ENCODE peak calls at places on chromosomes 16 and 17, in eight cellular contexts. L is HCT116, A is HepG2, E is GM23248, P is mesendoderm, W is neural progenitor cell, F is IMR-90, Y is H9. M is an unnamed sample.

GRCh38 chr16:88013766-88014165 is 62.5 kb downstream of the BANP start:
- DNase-seq in P (no peak), W (no peak), F (no peak), L (no peak), E (no peak), A (no peak), Y (no peak), M (no peak)

GRCh38 chr16:67454104-67454503 is 23.2 kb downstream of the HSD11B2 start:
- DNase-seq in W (no peak), F (no peak), A (no peak), Y (no peak), E (no peak), L (no peak), P (no peak), M (no peak)

GRCh38 chr17:70365098-70365583 is 195.8 kb downstream of the KCNJ2 start:
- DNase-seq in A (no peak), P (peak), L (no peak), F (peak), E (peak), W (no peak), Y (no peak), M (no peak)

GRCh38 chr17:11997147-11997971 is at the start of gene ZNF18:
- DNase-seq in E (peak), Y (peak), P (peak), W (peak), F (peak), A (peak), L (peak), M (peak)

GRCh38 chr16:48831081-48831722 is 221.2 kb upstream of the N4BP1 start:
- DNase-seq in W (peak), P (peak), Y (peak), F (no peak), E (no peak), L (peak), A (peak), M (peak)

GRCh38 chr17:45895304-45895968 is 1.1 kb downstream of the MAPT start:
- DNase-seq in P (peak), F (no peak), L (no peak), Y (peak), E (peak), A (no peak), W (peak), M (peak)

GRCh38 chr17:11380761-11381160 is 139.7 kb downstream of the SHISA6 start:
- DNase-seq in F (no peak), A (no peak), E (no peak), L (no peak), W (no peak), P (no peak), Y (no peak), M (no peak)

GRCh38 chr17:40450175-40450574 is 6.9 kb downstream of the IGFBP4 start:
- DNase-seq in F (peak), E (peak), L (peak), A (peak), P (peak), W (peak), Y (peak), M (peak)

GRCh38 chr17:83061586-83061985 is 17.8 kb upstream of the METRNL start:
- DNase-seq in P (no peak), W (no peak), Y (no peak), E (no peak), F (no peak), L (no peak), A (no peak), M (peak)

GRCh38 chr17:40086150-40087044 is 14.0 kb downstream of the NR1D1 start:
- DNase-seq in P (peak), Y (peak), W (peak), A (peak), L (no peak), F (no peak), E (peak), M (peak)

GRCh38 chr17:63685021-63685420 is 14.9 kb downstream of the LIMD2 start:
- DNase-seq in A (no peak), E (peak), P (no peak), W (no peak), F (no peak), Y (no peak), L (no peak), M (no peak)

GRCh38 chr17:3594056-3594810 is 15.0 kb downstream of the TRPV1 start:
- DNase-seq in W (no peak), Y (no peak), A (no peak), P (peak), E (no peak), F (peak), L (no peak), M (peak)

GRCh38 chr16:35754391-35755369 is 2295.3 kb downstream of the TP53TG3F start:
- DNase-seq in L (no peak), F (no peak), E (no peak), P (no peak), W (no peak), A (no peak), Y (no peak), M (no peak)

GRCh38 chr17:73976676-73977521 is 226.6 kb upstream of the RPL38 start:
- DNase-seq in W (no peak), Y (no peak), L (no peak), E (peak), P (peak), A (no peak), F (no peak), M (no peak)

GRCh38 chr16:1293921-1294656 is 15.3 kb upstream of the UBE2I start:
- DNase-seq in W (no peak), L (no peak), A (no peak), E (no peak), F (no peak), P (no peak), Y (no peak), M (no peak)

GRCh38 chr16:53549970-53550406 is 47.0 kb upstream of the AKTIP start:
- DNase-seq in P (peak), E (peak), L (peak), W (peak), A (peak), F (peak), Y (peak), M (peak)

GRCh38 chr16:16861546-16861945 is 482.6 kb downstream of the NPIPA7 start:
- DNase-seq in W (peak), F (peak), L (peak), E (peak), P (peak), A (peak), Y (peak), M (peak)

GRCh38 chr17:9729034-9729650 is 62.2 kb downstream of the DHRS7C start:
- DNase-seq in Y (no peak), E (peak), A (peak), W (peak), L (peak), F (peak), P (peak), M (peak)

GRCh38 chr17:39563476-39563875 is 44.2 kb downstream of the NEUROD2 start:
- DNase-seq in F (no peak), E (no peak), W (peak), Y (peak), P (peak), L (no peak), A (no peak), M (peak)

GRCh38 chr16:86089341-86089900 is 190.5 kb downstream of the IRF8 start:
- DNase-seq in L (no peak), F (no peak), E (no peak), P (no peak), W (no peak), A (no peak), Y (no peak), M (no peak)

GRCh38 chr17:82213251-82214011 is 789 bp upstream of the CCDC57 start:
- DNase-seq in W (peak), E (peak), L (no peak), A (peak), F (peak), Y (no peak), P (peak), M (peak)

GRCh38 chr17:50636145-50636803 is 1.6 kb downstream of the ABCC3 start:
- DNase-seq in P (no peak), F (no peak), L (no peak), Y (no peak), W (no peak), E (no peak), A (peak), M (no peak)

GRCh38 chr16:50945136-50945535 is 203.2 kb downstream of the CYLD start:
- DNase-seq in Y (no peak), F (no peak), E (no peak), A (no peak), W (no peak), P (no peak), L (no peak), M (no peak)

GRCh38 chr17:77504652-77505459 is 364.1 kb downstream of the SEC14L1 start:
- DNase-seq in W (no peak), P (no peak), A (no peak), E (no peak), L (no peak), Y (no peak), F (no peak), M (peak)

GRCh38 chr17:77391668-77392375 is 251.1 kb downstream of the SEC14L1 start:
- DNase-seq in Y (peak), W (peak), E (peak), A (no peak), L (no peak), P (peak), F (peak), M (peak)

GRCh38 chr17:35051579-35052239 is 11.8 kb downstream of the RFFL start:
- DNase-seq in F (peak), L (no peak), E (peak), A (peak), Y (no peak), W (no peak), P (no peak), M (no peak)

GRCh38 chr16:80346160-80346632 is 194.6 kb upstream of the DYNLRB2 start:
- DNase-seq in E (peak), L (no peak), Y (no peak), F (no peak), P (no peak), W (peak), A (no peak), M (no peak)

GRCh38 chr16:73956592-73957495 is 339.8 kb upstream of the PSMD7 start:
- DNase-seq in L (peak), W (peak), F (peak), P (peak), E (peak), Y (peak), A (peak), M (peak)

GRCh38 chr17:16285646-16286008 is 67.6 kb downstream of the CENPV start:
- DNase-seq in L (no peak), W (no peak), E (no peak), F (no peak), P (no peak), A (no peak), Y (no peak), M (no peak)

GRCh38 chr17:80832266-80832676 is 159.4 kb upstream of the CHMP6 start:
- DNase-seq in P (peak), A (no peak), E (peak), L (no peak), W (peak), F (peak), Y (peak), M (peak)

GRCh38 chr16:84478172-84478948 is 26.1 kb downstream of the MEAK7 start:
- DNase-seq in L (no peak), F (peak), P (no peak), A (no peak), Y (no peak), W (no peak), E (peak), M (no peak)

GRCh38 chr17:39015546-39015935 is 48.3 kb upstream of the FBXO47 start:
- DNase-seq in P (no peak), A (no peak), W (no peak), L (no peak), F (no peak), E (no peak), Y (no peak), M (no peak)

GRCh38 chr17:40978752-40979151 is 5.4 kb downstream of the KRT40 start:
- DNase-seq in E (no peak), A (no peak), Y (no peak), L (no peak), W (no peak), F (no peak), P (no peak), M (no peak)

GRCh38 chr17:50052822-50053653 is 2.9 kb upstream of the ITGA3 start:
- DNase-seq in W (no peak), L (no peak), E (no peak), A (peak), F (peak), P (no peak), Y (no peak), M (no peak)

GRCh38 chr16:54955757-54956156 is 25.1 kb downstream of the IRX5 start:
- DNase-seq in E (no peak), L (no peak), A (no peak), Y (no peak), W (no peak), F (no peak), P (no peak), M (no peak)

GRCh38 chr16:54957403-54957802 is 26.7 kb downstream of the IRX5 start:
- DNase-seq in P (peak), W (peak), E (peak), A (peak), L (peak), F (no peak), Y (peak), M (peak)

GRCh38 chr16:54952195-54952594 is 21.5 kb downstream of the IRX5 start:
- DNase-seq in W (no peak), A (no peak), P (no peak), E (peak), F (no peak), Y (no peak), L (no peak), M (no peak)

DNA sequence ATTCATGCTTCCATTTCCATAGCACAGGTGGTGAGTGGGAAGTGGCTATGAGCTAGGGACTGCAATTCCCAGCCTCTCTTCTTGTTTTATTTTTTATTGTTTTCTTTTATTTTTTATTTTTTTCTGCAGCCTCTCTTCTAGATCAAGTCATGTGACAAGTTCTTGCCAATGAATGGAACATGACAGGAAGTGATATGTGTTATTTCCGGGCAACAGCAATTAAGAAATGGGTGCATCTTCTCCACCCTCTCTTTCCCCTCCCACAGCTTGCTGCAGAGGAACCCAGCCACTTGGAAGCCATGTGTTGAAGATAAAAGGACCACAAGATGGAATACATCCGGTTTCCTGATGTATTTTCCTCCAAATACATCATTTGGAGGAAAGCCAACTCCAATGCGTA is 23.6 kb downstream of the IRX5 start:
- DNase-seq in W (no peak), F (no peak), E (no peak), A (no peak), L (no peak), P (no peak), Y (no peak), M (no peak)
- H3K27ac ChIP-seq in W (no peak), F (no peak), E (no peak), A (no peak), L (no peak), P (no peak), Y (no peak), M (no peak)

DNA sequence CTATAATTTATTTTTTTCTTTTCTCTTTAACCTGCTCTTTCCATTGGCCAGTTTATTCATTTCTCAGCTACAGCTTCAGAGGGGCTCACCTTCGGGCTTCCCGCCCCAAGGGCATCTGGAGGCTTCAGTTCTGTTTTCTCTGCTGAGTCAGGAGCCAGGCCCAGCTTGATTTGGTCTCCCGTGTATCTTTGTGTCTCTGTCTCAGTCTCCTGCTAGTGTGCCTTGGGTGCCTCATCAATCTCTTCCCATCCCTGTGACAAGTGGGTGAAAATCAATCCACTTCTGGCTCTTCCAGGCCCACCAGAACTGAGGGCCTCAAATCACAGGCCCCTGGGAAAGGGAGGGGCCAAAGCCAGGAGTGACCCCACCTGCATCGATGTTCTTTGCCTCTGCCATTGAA is 72.1 kb downstream of the CCDC182 start:
- DNase-seq in L (no peak), P (no peak), E (no peak), Y (no peak), F (no peak), W (no peak), A (no peak), M (peak)
- H3K9ac ChIP-seq in L (no peak), P (no peak), E (no peak), Y (no peak), F (no peak), W (no peak), A (no peak), M (no peak)

GRCh38 chr17:61325382-61326073 is 74.1 kb upstream of the TBX2 start:
- DNase-seq in L (no peak), P (no peak), Y (no peak), F (peak), A (no peak), W (no peak), E (peak), M (no peak)
- H3K27ac ChIP-seq in L (no peak), P (no peak), Y (no peak), F (peak), A (no peak), W (no peak), E (peak), M (no peak)

GRCh38 chr16:69088684-69089083 is 16.8 kb upstream of the HAS3 start:
- DNase-seq in Y (no peak), A (no peak), E (no peak), P (no peak), F (no peak), W (no peak), L (no peak), M (peak)
- H3K9ac ChIP-seq in Y (no peak), A (peak), E (no peak), P (no peak), F (no peak), W (no peak), L (peak), M (no peak)